ENCODE peak calls at places on chromosomes 2 and 18, in four cellular contexts. A is progenitor cell of endocrine pancreas, E is endothelial cell, D is renal cortical epithelial cell. F is an unnamed sample.

GRCh38 chr2:210568108-210568507 is 11.7 kb downstream of the CPS1 start:
- DNase-seq in A (no peak), E (no peak), D (no peak), F (no peak)

GRCh38 chr2:11397046-11397445 is 52.6 kb upstream of the ROCK2 start:
- DNase-seq in A (no peak), E (no peak), D (no peak), F (no peak)

GRCh38 chr2:119234021-119235019 is 10.7 kb downstream of the STEAP3 start:
- DNase-seq in A (peak), E (peak), D (no peak), F (peak)

GRCh38 chr2:45533771-45534170 is 77.3 kb downstream of the SRBD1 start:
- DNase-seq in A (no peak), E (no peak), D (no peak), F (no peak)

GRCh38 chr2:205675861-205676516 is 6.3 kb upstream of the NRP2 start:
- DNase-seq in A (no peak), E (peak), D (peak), F (peak)

GRCh38 chr18:56538756-56539155 is 99.6 kb downstream of the TXNL1 start:
- DNase-seq in A (no peak), E (no peak), D (no peak), F (no peak)

GRCh38 chr2:20065885-20066602 is 14.6 kb upstream of the LAPTM4A start:
- DNase-seq in A (no peak), E (no peak), D (peak), F (no peak)

GRCh38 chr2:22276696-22277095 is 1108.3 kb upstream of the KLHL29 start:
- DNase-seq in A (no peak), E (no peak), D (no peak), F (no peak)

GRCh38 chr18:48698707-48699106 is 159.9 kb downstream of the CTIF start:
- DNase-seq in A (no peak), E (no peak), D (no peak), F (no peak)

GRCh38 chr2:10877691-10878111 is 34.0 kb upstream of the KCNF1 start:
- DNase-seq in A (no peak), E (no peak), D (no peak), F (no peak)

GRCh38 chr2:12721571-12722444 is 5.1 kb downstream of the TRIB2 start:
- DNase-seq in A (no peak), E (no peak), D (no peak), F (no peak)

GRCh38 chr2:150832686-150833085 is 345.2 kb upstream of the RND3 start:
- DNase-seq in A (no peak), E (no peak), D (no peak), F (no peak)

GRCh38 chr2:216742411-216742810 is 47.1 kb upstream of the IGFBP5 start:
- DNase-seq in A (no peak), E (no peak), D (peak), F (no peak)

GRCh38 chr18:23547806-23548205 is 38.5 kb downstream of the NPC1 start:
- DNase-seq in A (no peak), E (no peak), D (peak), F (no peak)

GRCh38 chr18:9329471-9329870 is 5.1 kb upstream of the TWSG1 start:
- DNase-seq in A (no peak), E (no peak), D (no peak), F (no peak)

GRCh38 chr2:1979101-1979500 is 234.8 kb upstream of the PXDN start:
- DNase-seq in A (no peak), E (no peak), D (no peak), F (no peak)

GRCh38 chr2:197163755-197164753 is 146.5 kb downstream of the ANKRD44 start:
- DNase-seq in A (peak), E (peak), D (no peak), F (no peak)